ENCODE peak calls at places on chromosome 5, in seven cellular contexts. A is kidney; X is activated T-cell treated with anti-CD3 and anti-CD28 coated beads, Interleukin-2, amount 50 U/mL, for 72 hours; Z is body of pancreas; V is GDM1; E is NCI-H1417; T is kidney tubule cell. S is an unnamed sample.

GRCh38 chr5:178211095-178212048 is 7.0 kb downstream of the HNRNPAB start:
- DNase-seq in A (peak; percentile 31), X (no peak), Z (no peak), V (no peak), E (no peak), T (no peak), S (peak; percentile 60)

GRCh38 chr5:40041452-40041851 is 616.7 kb upstream of the DAB2 start:
- DNase-seq in A (no peak), X (no peak), Z (no peak), V (no peak), E (no peak), T (peak; percentile 72), S (no peak)

GRCh38 chr5:28505121-28505520 is 1466.7 kb upstream of the CDH9 start:
- DNase-seq in A (no peak), X (no peak), Z (no peak), V (no peak), E (no peak), T (peak; percentile 36), S (no peak)

GRCh38 chr5:103929310-103930003 is 366.9 kb upstream of the NUDT12 start:
- DNase-seq in A (no peak), X (no peak), Z (no peak), V (no peak), E (no peak), T (peak; percentile 83), S (no peak)

GRCh38 chr5:111932628-111933027 is 175.6 kb upstream of the NREP start:
- DNase-seq in A (no peak), X (no peak), Z (no peak), V (no peak), E (no peak), T (no peak), S (no peak)

GRCh38 chr5:98101131-98101530 is 672.3 kb upstream of the RGMB start:
- DNase-seq in A (no peak), X (no peak), Z (no peak), V (no peak), E (no peak), T (no peak), S (no peak)

GRCh38 chr5:108212775-108213346 is 169.0 kb downstream of the FBXL17 start:
- DNase-seq in A (no peak), X (no peak), Z (no peak), V (no peak), E (peak; percentile 3), T (peak; percentile 28), S (no peak)

GRCh38 chr5:41406944-41407343 is 103.5 kb downstream of the PLCXD3 start:
- DNase-seq in A (no peak), X (no peak), Z (no peak), V (no peak), E (no peak), T (no peak), S (no peak)

GRCh38 chr5:175394601-175395000 is 49.4 kb downstream of the DRD1 start:
- DNase-seq in A (no peak), X (no peak), Z (no peak), V (no peak), E (no peak), T (no peak), S (no peak)

GRCh38 chr5:44809215-44809955 is 638 bp downstream of the MRPS30 start:
- DNase-seq in A (peak; percentile 84), X (peak; percentile 57), Z (peak; percentile 35), V (no peak), E (peak; percentile 82), T (peak; percentile 78), S (peak; percentile 71)

GRCh38 chr5:150213530-150213929 is 23.7 kb downstream of the SLC6A7 start:
- DNase-seq in A (peak; percentile 45), X (no peak), Z (no peak), V (no peak), E (no peak), T (no peak), S (no peak)

GRCh38 chr5:172280937-172281336 is 2.6 kb downstream of the UBTD2 start:
- DNase-seq in A (no peak), X (no peak), Z (no peak), V (no peak), E (no peak), T (no peak), S (no peak)

GRCh38 chr5:108801776-108802175 is 54.1 kb downstream of the FER start:
- DNase-seq in A (no peak), X (no peak), Z (no peak), V (no peak), E (no peak), T (peak; percentile 90), S (no peak)

GRCh38 chr5:78016831-78017529 is 240.8 kb upstream of the TBCA start:
- DNase-seq in A (no peak), X (no peak), Z (no peak), V (no peak), E (peak; percentile 61), T (no peak), S (no peak)

GRCh38 chr5:78424680-78425079 is 64.3 kb downstream of the SCAMP1 start:
- DNase-seq in A (no peak), X (no peak), Z (no peak), V (no peak), E (no peak), T (no peak), S (no peak)

GRCh38 chr5:58240286-58240685 is 219.6 kb downstream of the PLK2 start:
- DNase-seq in A (no peak), X (no peak), Z (no peak), V (no peak), E (no peak), T (peak; percentile 67), S (no peak)

GRCh38 chr5:115366223-115366622 is 69.8 kb upstream of the CCDC112 start:
- DNase-seq in A (no peak), X (no peak), Z (no peak), V (no peak), E (no peak), T (peak; percentile 94), S (no peak)

GRCh38 chr5:179166171-179166885 is 106.2 kb downstream of the ZNF354C start:
- DNase-seq in A (peak; percentile 59), X (no peak), Z (no peak), V (no peak), E (no peak), T (no peak), S (no peak)

GRCh38 chr5:168585119-168585912 is 6.1 kb upstream of the PANK3 start:
- DNase-seq in A (no peak), X (no peak), Z (no peak), V (peak; percentile 70), E (no peak), T (no peak), S (no peak)

GRCh38 chr5:171593401-171593800 is 174.0 kb downstream of the FGF18 start:
- DNase-seq in A (no peak), X (no peak), Z (no peak), V (no peak), E (no peak), T (no peak), S (no peak)

S was measured in activated CD8-positive, alpha-beta memory T cell treated with anti-CD3 and anti-CD28 coated beads, Interleukin-2, amount 50 U/mL, for 48 hours.